ENCODE peak calls at places on chromosomes 7 and 10, in four cellular contexts. Y is GM12878, P is SK-N-SH, A is H1. K is an unnamed sample.

GRCh38 chr10:61961278-61961677 is 59.8 kb downstream of the ARID5B start:
- DNase-seq in Y (peak), P (no peak), A (no peak), K (no peak)

GRCh38 chr10:21195149-21195731 is 298.1 kb upstream of the NEBL start:
- DNase-seq in Y (no peak), P (no peak), A (no peak), K (no peak)

GRCh38 chr10:100006241-100006886 is 3.4 kb downstream of the DNMBP start:
- DNase-seq in Y (peak), P (no peak), A (no peak), K (no peak)

GRCh38 chr10:125156196-125156595 is 4.2 kb downstream of the CTBP2 start:
- DNase-seq in Y (no peak), P (no peak), A (no peak), K (peak)

GRCh38 chr10:73060738-73061635 is 35.7 kb downstream of the P4HA1 start:
- DNase-seq in Y (no peak), P (peak), A (no peak), K (peak)

GRCh38 chr10:78914502-78915330 is 154.1 kb upstream of the ZMIZ1 start:
- DNase-seq in Y (peak), P (no peak), A (no peak), K (no peak)

GRCh38 chr10:17562572-17562971 is 54.6 kb downstream of the HACD1 start:
- DNase-seq in Y (no peak), P (no peak), A (no peak), K (no peak)

GRCh38 chr7:154950992-154951391 is 51.9 kb downstream of the PAXIP1 start:
- DNase-seq in Y (no peak), P (no peak), A (no peak), K (no peak)

GRCh38 chr10:133411523-133412380 is 12.7 kb downstream of the SPRN start:
- DNase-seq in Y (no peak), P (no peak), A (no peak), K (no peak)

GRCh38 chr7:108062250-108063014 is 59.5 kb upstream of the LAMB1 start:
- DNase-seq in Y (no peak), P (no peak), A (no peak), K (no peak)

GRCh38 chr10:124092270-124093075 is 925 bp downstream of the CHST15 start:
- DNase-seq in Y (no peak), P (peak), A (peak), K (peak)

GRCh38 chr7:23811540-23811939 is 101.5 kb downstream of the STK31 start:
- DNase-seq in Y (no peak), P (no peak), A (no peak), K (peak)

GRCh38 chr10:50575477-50576244 is 48.1 kb downstream of the SGMS1 start:
- DNase-seq in Y (no peak), P (no peak), A (no peak), K (no peak)

GRCh38 chr10:50574932-50575331 is 48.8 kb downstream of the SGMS1 start:
- DNase-seq in Y (no peak), P (no peak), A (no peak), K (no peak)

GRCh38 chr10:50577681-50578350 is 45.9 kb downstream of the SGMS1 start:
- DNase-seq in Y (no peak), P (no peak), A (no peak), K (peak)

GRCh38 chr10:50576995-50577394 is 46.8 kb downstream of the SGMS1 start:
- DNase-seq in Y (no peak), P (no peak), A (no peak), K (no peak)

DNA sequence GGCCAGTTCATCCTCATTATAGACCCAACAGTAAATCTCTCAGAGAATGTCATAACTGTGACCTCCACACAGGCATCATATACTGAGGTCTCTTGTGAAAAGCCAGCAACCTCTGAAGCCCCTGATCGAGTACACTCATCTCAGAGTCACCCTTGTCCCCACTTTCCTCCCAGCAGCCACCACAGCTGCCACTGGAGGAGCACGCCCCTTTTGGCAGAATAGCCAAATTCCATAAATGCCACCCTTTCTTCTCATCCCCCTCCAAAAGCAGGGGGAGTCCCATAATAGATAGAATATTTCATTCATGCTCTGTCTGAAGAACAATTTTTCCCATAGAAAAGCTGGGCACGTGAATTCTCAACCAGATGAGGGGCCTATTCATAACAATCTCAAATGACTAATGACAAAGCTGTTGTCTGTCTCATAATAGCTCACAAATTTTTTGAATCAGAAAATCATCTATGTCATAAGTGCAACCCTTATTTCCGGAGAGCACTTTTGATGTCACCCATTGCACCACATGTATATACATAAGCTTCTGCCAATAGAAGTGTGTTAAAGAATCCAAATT is 47.4 kb downstream of the SGMS1 start:
- DNase-seq in Y (no peak), P (no peak), A (no peak), K (peak)
- TF ChIP-seq NRF1 in Y (no peak), P (no peak), A (no peak), K (no peak)

GRCh38 chr7:20601121-20601520 is 14.3 kb upstream of the ABCB5 start:
- DNase-seq in Y (no peak), P (no peak), A (no peak), K (no peak)

GRCh38 chr7:20596653-20597052 is 18.8 kb upstream of the ABCB5 start:
- DNase-seq in Y (no peak), P (no peak), A (no peak), K (no peak)

GRCh38 chr7:20595971-20596370 is 19.5 kb upstream of the ABCB5 start:
- DNase-seq in Y (no peak), P (no peak), A (no peak), K (no peak)

GRCh38 chr7:20597339-20597738 is 18.1 kb upstream of the ABCB5 start:
- DNase-seq in Y (no peak), P (no peak), A (no peak), K (no peak)

DNA sequence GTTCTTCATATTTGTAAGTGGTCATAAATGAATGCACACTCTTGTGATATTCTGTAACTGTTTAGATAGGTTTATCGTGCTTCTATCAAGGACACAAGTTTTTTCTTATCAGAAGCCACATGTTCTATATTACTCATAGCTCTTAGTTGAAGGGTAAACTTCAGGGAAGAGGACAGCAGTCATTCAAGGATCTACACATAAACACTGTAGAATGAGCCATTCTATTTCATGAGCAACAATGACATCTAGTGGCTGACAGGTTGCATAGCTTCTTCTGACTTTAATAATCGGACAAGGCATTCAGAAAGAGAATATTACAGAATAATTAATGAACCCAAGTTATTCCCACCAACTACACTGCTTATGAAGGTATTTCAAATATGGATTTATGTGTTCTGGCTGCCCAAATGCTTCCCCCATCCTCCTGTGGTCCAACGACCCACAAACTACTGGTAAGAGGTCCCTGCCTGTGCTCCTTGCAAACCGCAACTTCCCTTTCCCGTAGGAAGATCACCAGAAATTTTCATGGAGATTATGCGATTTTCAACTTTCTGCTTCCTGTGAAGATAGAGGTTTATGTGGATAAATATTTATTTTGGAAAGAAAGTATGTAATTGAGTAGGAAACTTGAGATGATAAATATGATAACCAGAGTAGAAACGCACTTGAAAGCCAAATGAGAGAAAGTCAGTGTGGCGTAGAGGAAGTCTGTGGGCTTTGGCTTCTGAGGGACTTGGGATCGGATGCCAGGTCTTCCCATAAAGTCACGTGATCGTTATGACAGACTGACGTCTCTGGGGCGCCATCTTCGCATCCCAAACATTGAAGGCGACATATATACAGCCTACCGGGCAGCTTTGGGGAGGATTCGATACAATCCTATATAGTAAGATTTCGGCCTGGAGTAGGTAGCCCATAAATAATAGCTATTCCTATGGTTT is 16.7 kb upstream of the ABCB5 start:
- DNase-seq in Y (peak), P (peak), A (no peak), K (peak)
- TF ChIP-seq NRF1 in Y (no peak), P (peak), A (no peak), K (no peak)

GRCh38 chr7:102272075-102272916 is 14.4 kb upstream of the SH2B2 start:
- DNase-seq in Y (no peak), P (peak), A (peak), K (peak)
- TF ChIP-seq NRF1 in Y (no peak), P (no peak), A (no peak), K (no peak)

GRCh38 chr7:104981671-104982036 is 32.4 kb upstream of the KMT2E start:
- DNase-seq in Y (no peak), P (no peak), A (no peak), K (no peak)
- TF ChIP-seq NRF1 in Y (no peak), P (no peak), A (no peak), K (no peak)

GRCh38 chr7:39587393-39587792 is 21.2 kb downstream of the YAE1 start:
- DNase-seq in Y (no peak), P (no peak), A (no peak), K (no peak)
- TF ChIP-seq NRF1 in Y (no peak), P (no peak), A (no peak), K (no peak)

DNA sequence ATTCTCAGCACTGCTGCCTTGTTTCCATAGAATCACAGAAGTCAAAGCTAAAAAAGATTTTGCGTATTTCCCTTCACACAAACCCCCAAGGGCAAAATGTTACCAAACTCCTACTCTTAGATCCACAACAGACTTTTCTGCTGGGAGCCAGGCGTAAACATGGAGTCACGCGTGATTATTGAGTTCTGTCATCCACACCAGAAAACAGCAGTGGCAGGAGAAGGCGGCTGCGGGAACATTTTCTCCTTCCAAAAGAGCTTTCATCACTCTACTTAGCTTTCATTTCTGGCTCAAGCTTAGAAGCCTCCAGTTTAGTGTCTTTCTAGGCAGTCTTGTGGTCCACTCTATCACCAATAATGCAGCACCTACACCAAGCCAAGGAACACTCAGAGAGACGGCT is 712.9 kb upstream of the NRP1 start:
- DNase-seq in Y (no peak), P (no peak), A (no peak), K (no peak)
- TF ChIP-seq NRF1 in Y (no peak), P (no peak), A (no peak), K (no peak)

GRCh38 chr10:15603446-15604011 is 116.2 kb downstream of the ITGA8 start:
- DNase-seq in Y (no peak), P (no peak), A (no peak), K (peak)
- TF ChIP-seq NRF1 in Y (no peak), P (no peak), A (no peak), K (no peak)

GRCh38 chr10:94103902-94104301 is 110.2 kb downstream of the PLCE1 start:
- DNase-seq in Y (no peak), P (no peak), A (no peak), K (no peak)
- TF ChIP-seq NRF1 in Y (no peak), P (no peak), A (no peak), K (no peak)

DNA sequence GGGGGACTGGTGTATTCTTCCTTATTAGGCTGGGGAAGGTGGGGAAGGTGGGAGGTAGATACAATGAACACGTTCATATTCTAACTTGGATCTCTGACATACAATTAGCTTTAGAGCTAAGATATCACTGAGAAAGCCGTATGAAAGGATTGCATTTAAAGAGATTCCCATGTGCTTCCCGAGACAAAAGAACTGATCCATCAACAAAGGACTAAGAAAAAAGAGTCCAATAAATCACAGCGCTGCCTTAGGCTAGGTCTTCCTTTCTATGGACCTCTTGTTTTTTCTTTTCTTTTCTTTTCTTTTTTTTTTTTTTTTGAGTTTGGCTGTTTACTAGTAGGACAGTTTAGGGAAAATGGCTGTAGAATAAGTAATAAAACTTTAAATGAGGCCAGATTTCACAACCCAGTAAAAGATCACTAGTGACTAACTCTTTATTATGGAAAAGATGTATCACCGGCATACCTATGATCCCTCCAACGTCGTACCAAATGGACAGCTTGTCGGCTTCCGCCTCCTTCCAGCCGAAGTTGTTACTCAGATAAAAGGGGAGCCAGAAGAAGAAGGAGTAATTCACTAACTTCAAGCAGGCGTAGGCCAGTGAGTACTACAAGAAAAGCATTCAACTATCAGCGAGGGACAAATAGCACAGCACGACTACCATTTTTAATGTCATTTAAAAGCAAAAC is 50.0 kb downstream of the SLC37A3 start:
- DNase-seq in Y (no peak), P (no peak), A (no peak), K (no peak)
- TF ChIP-seq NRF1 in Y (no peak), P (no peak), A (no peak), K (no peak)

GRCh38 chr10:132363921-132364593 is 32.1 kb downstream of the LRRC27 start:
- DNase-seq in Y (peak), P (peak), A (no peak), K (peak)
- TF ChIP-seq NRF1 in Y (no peak), P (no peak), A (no peak), K (no peak)